ENCODE peak calls at places on chromosome 6, in nine cellular contexts. X is AG04450; Q is brain microvascular endothelial cell; A is IMR-90; G is skeletal muscle cell; W is CD8-positive, alpha-beta T cell; B is ovary; K is H7; V is neuronal stem cell. Y is an unnamed sample.

GRCh38 chr6:53524455-53524815 is 20.5 kb downstream of the GCLC start:
- DNase-seq in X (no peak), Q (peak; percentile 39), A (peak; percentile 72), G (peak; percentile 29), W (no peak), B (no peak), K (no peak), V (no peak), Y (no peak)

GRCh38 chr6:140175486-140175885 is 801.0 kb upstream of the CITED2 start:
- DNase-seq in X (no peak), Q (no peak), A (peak; percentile 34), G (no peak), W (no peak), B (no peak), K (no peak), V (no peak), Y (no peak)

GRCh38 chr6:105851181-105851580 is 235.0 kb upstream of the PRDM1 start:
- DNase-seq in X (peak; percentile 49), Q (no peak), A (peak; percentile 51), G (no peak), W (no peak), B (peak; percentile 19), K (peak; percentile 57), V (peak; percentile 20), Y (no peak)

GRCh38 chr6:75317503-75318206 is 33.1 kb upstream of the TMEM30A start:
- DNase-seq in X (no peak), Q (peak; percentile 73), A (peak; percentile 69), G (peak; percentile 38), W (no peak), B (no peak), K (peak; percentile 12), V (no peak), Y (peak; percentile 79)

GRCh38 chr6:157505912-157506491 is 125.0 kb downstream of the ZDHHC14 start:
- DNase-seq in X (no peak), Q (no peak), A (no peak), G (no peak), W (no peak), B (no peak), K (no peak), V (no peak), Y (no peak)

GRCh38 chr6:73109659-73110058 is 115.6 kb downstream of the KHDC1L start:
- DNase-seq in X (no peak), Q (no peak), A (no peak), G (no peak), W (no peak), B (no peak), K (no peak), V (no peak), Y (no peak)

GRCh38 chr6:111994791-111995190 is 59.1 kb upstream of the CCN6 start:
- DNase-seq in X (no peak), Q (no peak), A (no peak), G (no peak), W (no peak), B (no peak), K (no peak), V (no peak), Y (no peak)

GRCh38 chr6:54847799-54848597 is 1.4 kb downstream of the FAM83B start:
- DNase-seq in X (peak; percentile 11), Q (no peak), A (peak; percentile 74), G (peak; percentile 4), W (no peak), B (no peak), K (no peak), V (no peak), Y (no peak)

GRCh38 chr6:52663120-52663934 is 7.6 kb upstream of the TMEM14A start:
- DNase-seq in X (peak; percentile 48), Q (peak; percentile 43), A (peak; percentile 80), G (peak; percentile 37), W (peak; percentile 64), B (no peak), K (peak; percentile 75), V (peak; percentile 70), Y (peak; percentile 67)

GRCh38 chr6:33428219-33428890 is 8.5 kb downstream of the SYNGAP1 start:
- DNase-seq in X (no peak), Q (peak; percentile 35), A (no peak), G (no peak), W (peak; percentile 33), B (peak; percentile 38), K (peak; percentile 64), V (no peak), Y (no peak)

GRCh38 chr6:154638369-154638768 is 94.8 kb upstream of the SCAF8 start:
- DNase-seq in X (no peak), Q (peak; percentile 41), A (peak; percentile 33), G (no peak), W (no peak), B (no peak), K (no peak), V (no peak), Y (no peak)

GRCh38 chr6:119230160-119230559 is 119.4 kb downstream of the MAN1A1 start:
- DNase-seq in X (no peak), Q (no peak), A (no peak), G (no peak), W (no peak), B (no peak), K (no peak), V (no peak), Y (no peak)

GRCh38 chr6:159996626-159997497 is 28.0 kb downstream of the IGF2R start:
- DNase-seq in X (no peak), Q (no peak), A (no peak), G (no peak), W (no peak), B (no peak), K (no peak), V (no peak), Y (no peak)

DNA sequence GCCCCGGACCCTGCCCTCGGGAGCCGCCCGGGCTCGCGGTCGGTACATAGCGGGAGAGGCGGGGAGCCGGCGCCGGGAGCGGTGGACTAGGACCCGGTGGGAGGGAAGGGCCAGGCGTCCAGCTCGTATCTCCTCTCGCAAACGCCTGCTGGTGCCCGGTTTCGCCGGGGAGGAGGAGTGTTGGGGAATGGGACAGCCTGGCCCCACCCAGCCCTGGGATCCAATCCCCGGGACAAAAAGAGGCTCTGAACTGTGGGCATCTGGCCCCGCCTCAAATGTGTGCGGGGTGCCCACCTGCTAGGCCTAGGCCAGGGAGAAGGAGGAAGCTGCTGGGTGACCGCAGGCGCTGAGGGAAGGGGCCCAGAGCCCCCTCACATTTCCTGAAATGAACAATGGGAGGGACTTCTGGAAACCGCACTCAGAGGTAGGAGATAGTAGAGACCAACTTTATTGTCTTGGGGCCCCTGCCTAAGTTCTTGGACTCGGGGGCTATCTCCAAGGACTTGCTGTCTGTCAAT is at the start of gene KCNK17:
- DNase-seq in X (no peak), Q (no peak), A (no peak), G (no peak), W (no peak), B (no peak), K (peak; percentile 89), V (no peak), Y (no peak)
- H3K4me3 ChIP-seq in X (no peak within 1 kb of the TSS), Q (no peak within 1 kb of the TSS), A (no peak within 1 kb of the TSS), G (no peak within 1 kb of the TSS), W (no peak within 1 kb of the TSS), B (peak within 1 kb of the TSS; percentile 9), K (peak within 1 kb of the TSS; percentile 54), V (no peak within 1 kb of the TSS), Y (no peak within 1 kb of the TSS)

DNA sequence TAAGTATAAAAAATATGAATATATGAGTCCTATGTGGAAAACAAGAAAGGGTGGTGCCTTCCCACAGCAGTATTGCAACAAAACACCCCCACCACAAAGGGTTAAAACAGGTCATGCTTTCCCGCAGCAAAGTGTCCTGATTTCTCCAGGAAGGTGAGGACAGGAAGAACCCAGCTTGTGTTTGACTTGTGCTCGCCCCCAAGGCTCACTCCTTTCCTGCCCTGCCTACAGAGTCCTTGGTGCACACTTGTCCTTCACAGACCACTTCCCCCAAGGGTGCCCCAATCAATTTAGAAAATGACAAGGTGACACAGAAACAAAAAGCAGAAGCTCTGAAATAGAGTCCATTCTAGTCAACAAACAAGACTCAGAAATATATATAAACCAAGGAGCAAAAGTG is 237.4 kb downstream of the PTPRK start:
- DNase-seq in X (no peak), Q (no peak), A (no peak), G (no peak), W (no peak), B (no peak), K (no peak), V (no peak), Y (no peak)
- H3K4me3 ChIP-seq in X (no peak overlapping the region), Q (no peak overlapping the region), A (no peak overlapping the region), G (no peak overlapping the region), W (no peak overlapping the region), B (no peak overlapping the region), K (no peak overlapping the region), V (no peak overlapping the region), Y (no peak overlapping the region)

GRCh38 chr6:88967891-88968290 is 4.5 kb upstream of the RNGTT start:
- DNase-seq in X (no peak), Q (no peak), A (no peak), G (no peak), W (no peak), B (no peak), K (no peak), V (no peak), Y (no peak)

GRCh38 chr6:88963139-88964090 is at the start of gene RNGTT:
- DNase-seq in X (peak; percentile 90), Q (peak; percentile 99), A (peak; percentile 95), G (peak; percentile 92), W (peak; percentile 98), B (peak; percentile 98), K (peak; percentile 93), V (peak; percentile 95), Y (peak; percentile 93)

GRCh38 chr6:88958842-88959241 is 4.6 kb downstream of the RNGTT start:
- DNase-seq in X (no peak), Q (no peak), A (no peak), G (no peak), W (no peak), B (no peak), K (no peak), V (no peak), Y (no peak)

GRCh38 chr6:88965691-88966090 is 2.3 kb upstream of the RNGTT start:
- DNase-seq in X (no peak), Q (no peak), A (no peak), G (no peak), W (no peak), B (no peak), K (no peak), V (no peak), Y (no peak)

DNA sequence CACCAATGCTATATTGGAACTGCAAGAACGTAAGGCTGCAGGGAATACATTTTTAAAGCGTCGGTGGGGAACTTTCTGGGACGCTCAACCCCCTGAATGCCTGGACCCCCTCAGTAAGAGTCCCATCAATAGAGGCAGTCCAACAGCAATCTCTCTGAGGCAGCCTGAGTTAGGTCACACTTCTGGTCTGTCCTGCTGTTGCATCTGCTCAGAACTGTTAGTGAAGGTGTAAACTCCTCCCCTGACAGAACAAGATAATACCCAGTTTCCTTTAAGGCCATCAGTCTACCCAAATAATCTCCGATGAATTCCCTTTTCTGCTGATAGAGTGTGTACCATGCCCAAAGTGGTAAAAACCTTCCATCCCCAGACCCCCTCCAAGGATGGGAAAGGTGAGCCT is 1.1 kb upstream of the RNGTT start:
- DNase-seq in X (no peak), Q (no peak), A (no peak), G (no peak), W (no peak), B (no peak), K (no peak), V (no peak), Y (no peak)
- H3K4me3 ChIP-seq in X (peak overlapping the region; percentile 64), Q (peak overlapping the region; percentile 98), A (peak overlapping the region; percentile 29), G (peak overlapping the region; percentile 71), W (no peak overlapping the region), B (peak overlapping the region; percentile 55), K (no peak overlapping the region), V (peak overlapping the region; percentile 95), Y (peak overlapping the region; percentile 86)

DNA sequence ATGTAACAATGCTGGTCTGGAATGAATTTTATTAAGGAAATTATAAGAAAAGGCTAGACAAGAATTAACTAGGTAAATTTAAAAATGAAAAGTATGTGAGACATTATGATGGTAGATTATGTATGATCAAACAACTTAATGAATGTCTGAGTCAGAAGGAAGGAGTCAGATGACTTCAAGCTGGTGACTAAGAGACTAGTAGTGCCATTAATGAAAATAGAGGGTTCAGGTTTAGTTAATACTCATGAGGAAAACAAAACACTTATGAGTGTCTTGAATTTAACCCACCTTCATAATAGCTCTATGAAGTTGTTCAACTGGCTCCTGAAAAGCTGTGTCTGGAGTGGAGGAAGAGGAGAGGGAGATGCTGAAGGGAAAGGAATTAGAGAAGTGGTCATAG is 256.3 kb downstream of the ADGRB3 start:
- DNase-seq in X (no peak), Q (no peak), A (no peak), G (peak; percentile 1), W (no peak), B (no peak), K (no peak), V (no peak), Y (no peak)
- H3K4me3 ChIP-seq in X (no peak overlapping the region), Q (no peak overlapping the region), A (no peak overlapping the region), G (no peak overlapping the region), W (no peak overlapping the region), B (no peak overlapping the region), K (no peak overlapping the region), V (no peak overlapping the region), Y (no peak overlapping the region)